ENCODE peak calls at places on chromosomes 1 and 21, in four cellular contexts. K is CD8-positive, alpha-beta T cell; O is stimulated activated naive B cell treated with anti-CD40 and anti-IgM and Interleukin-4, amounts not matched to agents 10 μg/mL and 1 μg/mL and 100 μg/mL, for 72 hours; C is AG08395. R is an unnamed sample.

GRCh38 chr1:164930241-164930640 is 371.3 kb downstream of the PBX1 start:
- DNase-seq in K (no peak), O (no peak), C (no peak), R (no peak)

GRCh38 chr1:191575180-191575579 is 583.1 kb upstream of the RGS18 start:
- DNase-seq in K (no peak), O (no peak), C (no peak), R (no peak)

GRCh38 chr1:167774710-167775109 is 52.9 kb downstream of the MPZL1 start:
- DNase-seq in K (no peak), O (no peak), C (no peak), R (no peak)

GRCh38 chr21:39441502-39442475 is 3.8 kb downstream of the LCA5L start:
- DNase-seq in K (no peak), O (no peak), C (peak), R (peak)

GRCh38 chr1:7809742-7810141 is 25.7 kb downstream of the PER3 start:
- DNase-seq in K (no peak), O (no peak), C (no peak), R (no peak)

GRCh38 chr1:205321109-205321958 is at the start of gene NUAK2:
- DNase-seq in K (peak), O (peak), C (peak), R (peak)

GRCh38 chr1:39787468-39787867 is 1.2 kb downstream of the BMP8B start:
- DNase-seq in K (no peak), O (no peak), C (no peak), R (no peak)

GRCh38 chr1:54559771-54560231 is 11.8 kb downstream of the ACOT11 start:
- DNase-seq in K (no peak), O (no peak), C (no peak), R (no peak)

GRCh38 chr1:36350659-36351171 is 27.3 kb upstream of the EVA1B start:
- DNase-seq in K (no peak), O (no peak), C (peak), R (no peak)

GRCh38 chr1:225889743-225890142 is 797 bp upstream of the LEFTY1 start:
- DNase-seq in K (no peak), O (no peak), C (no peak), R (no peak)

GRCh38 chr1:12666141-12666735 is 22.4 kb downstream of the AADACL4 start:
- DNase-seq in K (no peak), O (no peak), C (no peak), R (no peak)

GRCh38 chr1:9892563-9893528 is 17.2 kb downstream of the CTNNBIP1 start:
- DNase-seq in K (no peak), O (no peak), C (peak), R (no peak)

GRCh38 chr1:48338257-48338656 is 115.7 kb downstream of the SLC5A9 start:
- DNase-seq in K (no peak), O (no peak), C (no peak), R (no peak)

R was measured in germinal center.